ENCODE peak calls at places on chromosome 1, in five cellular contexts. One of them, this sample, is unnamed. For H3K36me3 and H3K4me1, the result is how much of the 10 kb centered on the place peaks cover.

GRCh38 chr1:175155936-175156335 is 36.6 kb downstream of the KIAA0040 start:
- DNase-seq in endodermal cell: no peak
- DNase-seq in NT2/D1: no peak
- DNase-seq in adipocyte: no peak
- DNase-seq in breast epithelium: no peak
- DNase-seq in this sample: no peak

GRCh38 chr1:5744342-5744741 is 247.9 kb downstream of the NPHP4 start:
- DNase-seq in NT2/D1: no peak
- DNase-seq in endodermal cell: no peak
- DNase-seq in adipocyte: no peak
- DNase-seq in breast epithelium: no peak
- DNase-seq in this sample: no peak

GRCh38 chr1:56576880-56577858 is 2.2 kb downstream of the PLPP3 start:
- DNase-seq in adipocyte: peak
- DNase-seq in breast epithelium: no peak
- DNase-seq in endodermal cell: peak
- DNase-seq in NT2/D1: peak
- DNase-seq in this sample: no peak

GRCh38 chr1:77068013-77068412 is 151.2 kb downstream of the PIGK start:
- DNase-seq in NT2/D1: no peak
- DNase-seq in breast epithelium: no peak
- DNase-seq in adipocyte: no peak
- DNase-seq in endodermal cell: peak
- DNase-seq in this sample: no peak

GRCh38 chr1:61107638-61108037 is 25.3 kb downstream of the NFIA start:
- DNase-seq in adipocyte: no peak
- DNase-seq in NT2/D1: no peak
- DNase-seq in breast epithelium: no peak
- DNase-seq in endodermal cell: no peak
- DNase-seq in this sample: no peak

GRCh38 chr1:233105225-233105624 is 154.8 kb downstream of the NTPCR start:
- DNase-seq in NT2/D1: no peak
- DNase-seq in breast epithelium: no peak
- DNase-seq in adipocyte: peak
- DNase-seq in endodermal cell: no peak
- DNase-seq in this sample: no peak

GRCh38 chr1:34736711-34737110 is 18.1 kb upstream of the GJB5 start:
- DNase-seq in breast epithelium: no peak
- DNase-seq in endodermal cell: no peak
- DNase-seq in NT2/D1: no peak
- DNase-seq in adipocyte: no peak
- DNase-seq in this sample: no peak

GRCh38 chr1:45510972-45511527 is 10.6 kb downstream of the PRDX1 start:
- DNase-seq in breast epithelium: no peak
- DNase-seq in NT2/D1: no peak
- DNase-seq in endodermal cell: no peak
- DNase-seq in adipocyte: no peak
- DNase-seq in this sample: no peak

GRCh38 chr1:172658871-172659453 is at the start of gene FASLG:
- DNase-seq in breast epithelium: no peak
- DNase-seq in endodermal cell: no peak
- DNase-seq in adipocyte: no peak
- DNase-seq in NT2/D1: no peak
- DNase-seq in this sample: peak

GRCh38 chr1:153928776-153929432 is 6.1 kb upstream of the GATAD2B start:
- DNase-seq in NT2/D1: no peak
- DNase-seq in endodermal cell: no peak
- DNase-seq in adipocyte: peak
- DNase-seq in breast epithelium: no peak
- DNase-seq in this sample: no peak

GRCh38 chr1:167447521-167448136 is 70.7 kb downstream of the CD247 start:
- DNase-seq in breast epithelium: no peak
- DNase-seq in NT2/D1: no peak
- DNase-seq in endodermal cell: peak
- DNase-seq in adipocyte: no peak
- DNase-seq in this sample: no peak

GRCh38 chr1:26537951-26538352 is 8.4 kb downstream of the RPS6KA1 start:
- DNase-seq in endodermal cell: peak
- DNase-seq in breast epithelium: no peak
- DNase-seq in NT2/D1: no peak
- DNase-seq in adipocyte: peak
- DNase-seq in this sample: no peak

GRCh38 chr1:183249941-183250452 is 63.9 kb downstream of the LAMC2 start:
- DNase-seq in adipocyte: no peak
- DNase-seq in endodermal cell: no peak
- DNase-seq in NT2/D1: no peak
- DNase-seq in breast epithelium: no peak
- DNase-seq in this sample: no peak

GRCh38 chr1:15943515-15944307 is 32.2 kb downstream of the ZBTB17 start:
- DNase-seq in endodermal cell: peak
- DNase-seq in NT2/D1: no peak
- DNase-seq in breast epithelium: no peak
- DNase-seq in adipocyte: no peak
- DNase-seq in this sample: no peak

GRCh38 chr1:194862129-194862528 is 1675.7 kb upstream of the B3GALT2 start:
- DNase-seq in endodermal cell: no peak
- DNase-seq in adipocyte: no peak
- DNase-seq in NT2/D1: no peak
- DNase-seq in breast epithelium: no peak
- DNase-seq in this sample: no peak

GRCh38 chr1:201307760-201308499 is 24.6 kb downstream of the PKP1 start:
- DNase-seq in breast epithelium: peak
- DNase-seq in NT2/D1: peak
- DNase-seq in endodermal cell: no peak
- DNase-seq in adipocyte: no peak
- DNase-seq in this sample: no peak

GRCh38 chr1:21866629-21867009 is 54.6 kb downstream of the LDLRAD2 start:
- DNase-seq in endodermal cell: no peak
- DNase-seq in NT2/D1: no peak
- DNase-seq in adipocyte: no peak
- DNase-seq in breast epithelium: no peak
- DNase-seq in this sample: no peak

GRCh38 chr1:21863981-21864380 is 51.9 kb downstream of the LDLRAD2 start:
- DNase-seq in adipocyte: no peak
- DNase-seq in endodermal cell: no peak
- DNase-seq in breast epithelium: no peak
- DNase-seq in NT2/D1: no peak
- DNase-seq in this sample: no peak

GRCh38 chr1:21864730-21865129 is 52.7 kb downstream of the LDLRAD2 start:
- DNase-seq in breast epithelium: no peak
- DNase-seq in NT2/D1: no peak
- DNase-seq in endodermal cell: no peak
- DNase-seq in adipocyte: no peak
- DNase-seq in this sample: no peak

GRCh38 chr1:21865609-21865942 is 53.5 kb downstream of the LDLRAD2 start:
- DNase-seq in adipocyte: no peak
- DNase-seq in endodermal cell: no peak
- DNase-seq in breast epithelium: no peak
- DNase-seq in NT2/D1: no peak
- DNase-seq in this sample: no peak

DNA sequence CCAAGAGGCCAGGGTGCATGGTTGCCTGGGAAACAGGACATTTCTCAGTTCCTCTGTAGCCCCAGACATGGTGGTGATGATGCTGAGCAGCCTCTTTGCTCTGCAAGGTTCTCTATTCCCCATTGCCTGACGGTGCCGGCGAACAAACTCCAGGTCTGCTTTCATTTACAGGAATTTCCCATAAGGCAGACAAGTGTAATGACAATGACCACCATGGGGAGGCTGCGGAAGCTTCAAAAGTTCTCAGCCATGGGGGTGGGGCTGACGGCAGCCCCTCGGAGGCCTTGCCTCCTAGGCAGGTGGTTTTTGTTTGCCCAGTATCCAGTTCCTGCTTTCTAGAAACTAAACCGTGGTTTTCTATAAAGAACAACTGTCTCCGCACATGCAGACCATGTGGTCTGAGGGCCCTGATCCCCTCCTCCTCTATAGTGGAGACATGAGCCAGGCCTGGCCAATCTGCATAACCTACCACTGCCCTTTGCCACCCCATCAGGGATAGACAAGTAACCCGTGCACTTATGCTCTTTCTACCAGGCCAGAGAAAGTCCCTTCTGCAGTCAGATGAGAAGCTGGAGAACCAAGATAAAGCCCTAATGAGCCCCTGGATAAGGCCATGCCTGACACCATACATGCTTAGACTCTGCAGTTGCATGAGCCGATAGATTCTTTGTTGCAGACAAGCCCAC is 54.0 kb downstream of the LDLRAD2 start:
- DNase-seq in adipocyte: no peak
- DNase-seq in breast epithelium: no peak
- DNase-seq in endodermal cell: peak
- DNase-seq in NT2/D1: peak
- DNase-seq in this sample: no peak
- H3K36me3 ChIP-seq in adipocyte: half or more
- H3K36me3 ChIP-seq in breast epithelium: under half
- H3K36me3 ChIP-seq in endodermal cell: half or more
- H3K36me3 ChIP-seq in NT2/D1: under half
- H3K36me3 ChIP-seq in this sample: under half

GRCh38 chr1:12341667-12342066 is 111.8 kb downstream of the VPS13D start:
- DNase-seq in adipocyte: no peak
- DNase-seq in endodermal cell: no peak
- DNase-seq in breast epithelium: no peak
- DNase-seq in NT2/D1: no peak
- DNase-seq in this sample: no peak
- H3K4me1 ChIP-seq in adipocyte: half or more
- H3K4me1 ChIP-seq in endodermal cell: under half
- H3K4me1 ChIP-seq in breast epithelium: under half
- H3K4me1 ChIP-seq in NT2/D1: under half
- H3K4me1 ChIP-seq in this sample: under half

DNA sequence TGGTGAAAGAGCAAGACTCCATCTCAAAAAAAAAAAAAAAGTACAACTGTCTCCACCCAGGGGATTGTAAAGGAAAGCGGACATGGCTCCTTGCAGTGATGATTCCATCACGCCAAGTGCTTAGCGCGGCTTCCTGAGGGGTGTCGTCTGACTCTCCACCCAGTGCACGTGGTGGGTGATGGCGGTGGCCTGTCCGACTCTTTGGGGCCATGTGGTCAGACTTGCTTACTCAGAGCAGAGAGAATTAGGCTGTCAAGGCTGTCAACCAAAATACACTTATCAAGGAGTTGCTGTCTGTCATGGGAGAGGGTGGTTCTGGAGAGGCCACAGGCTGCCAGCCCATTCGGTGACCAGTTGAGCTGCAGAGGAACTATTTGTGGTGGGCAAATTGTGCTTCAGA is 49.4 kb downstream of the PTPRF start:
- DNase-seq in NT2/D1: no peak
- DNase-seq in adipocyte: no peak
- DNase-seq in endodermal cell: no peak
- DNase-seq in breast epithelium: no peak
- DNase-seq in this sample: no peak
- H3K36me3 ChIP-seq in NT2/D1: half or more
- H3K36me3 ChIP-seq in adipocyte: half or more
- H3K36me3 ChIP-seq in endodermal cell: under half
- H3K36me3 ChIP-seq in breast epithelium: under half
- H3K36me3 ChIP-seq in this sample: under half

GRCh38 chr1:67939942-67940341 is 106.7 kb upstream of the GNG12 start:
- DNase-seq in breast epithelium: no peak
- DNase-seq in NT2/D1: no peak
- DNase-seq in endodermal cell: no peak
- DNase-seq in adipocyte: no peak
- DNase-seq in this sample: no peak

GRCh38 chr1:67941155-67941554 is 107.9 kb upstream of the GNG12 start:
- DNase-seq in endodermal cell: no peak
- DNase-seq in NT2/D1: no peak
- DNase-seq in breast epithelium: no peak
- DNase-seq in adipocyte: no peak
- DNase-seq in this sample: no peak

GRCh38 chr1:67939176-67939751 is 106.0 kb upstream of the GNG12 start:
- DNase-seq in endodermal cell: no peak
- DNase-seq in NT2/D1: no peak
- DNase-seq in adipocyte: no peak
- DNase-seq in breast epithelium: no peak
- DNase-seq in this sample: no peak

GRCh38 chr1:67942269-67942668 is 108.2 kb downstream of the DIRAS3 start:
- DNase-seq in NT2/D1: no peak
- DNase-seq in breast epithelium: no peak
- DNase-seq in adipocyte: peak
- DNase-seq in endodermal cell: no peak
- DNase-seq in this sample: no peak

GRCh38 chr1:67941746-67942145 is 108.5 kb upstream of the GNG12 start:
- DNase-seq in breast epithelium: no peak
- DNase-seq in NT2/D1: no peak
- DNase-seq in endodermal cell: no peak
- DNase-seq in adipocyte: peak
- DNase-seq in this sample: no peak
- H3K4me1 ChIP-seq in breast epithelium: under half
- H3K4me1 ChIP-seq in NT2/D1: under half
- H3K4me1 ChIP-seq in endodermal cell: under half
- H3K4me1 ChIP-seq in adipocyte: under half
- H3K4me1 ChIP-seq in this sample: under half

GRCh38 chr1:229509576-229509975 is 1.4 kb upstream of the NUP133 start:
- DNase-seq in endodermal cell: no peak
- DNase-seq in adipocyte: no peak
- DNase-seq in breast epithelium: no peak
- DNase-seq in NT2/D1: no peak
- DNase-seq in this sample: peak

GRCh38 chr1:229507502-229507901 is 639 bp downstream of the NUP133 start:
- DNase-seq in endodermal cell: no peak
- DNase-seq in breast epithelium: no peak
- DNase-seq in adipocyte: no peak
- DNase-seq in NT2/D1: no peak
- DNase-seq in this sample: no peak

GRCh38 chr1:229506633-229507032 is 1.5 kb downstream of the NUP133 start:
- DNase-seq in breast epithelium: no peak
- DNase-seq in endodermal cell: no peak
- DNase-seq in adipocyte: no peak
- DNase-seq in NT2/D1: no peak
- DNase-seq in this sample: no peak

GRCh38 chr1:229507951-229508822 is at the start of gene NUP133:
- DNase-seq in adipocyte: peak
- DNase-seq in endodermal cell: peak
- DNase-seq in NT2/D1: peak
- DNase-seq in breast epithelium: peak
- DNase-seq in this sample: peak

DNA sequence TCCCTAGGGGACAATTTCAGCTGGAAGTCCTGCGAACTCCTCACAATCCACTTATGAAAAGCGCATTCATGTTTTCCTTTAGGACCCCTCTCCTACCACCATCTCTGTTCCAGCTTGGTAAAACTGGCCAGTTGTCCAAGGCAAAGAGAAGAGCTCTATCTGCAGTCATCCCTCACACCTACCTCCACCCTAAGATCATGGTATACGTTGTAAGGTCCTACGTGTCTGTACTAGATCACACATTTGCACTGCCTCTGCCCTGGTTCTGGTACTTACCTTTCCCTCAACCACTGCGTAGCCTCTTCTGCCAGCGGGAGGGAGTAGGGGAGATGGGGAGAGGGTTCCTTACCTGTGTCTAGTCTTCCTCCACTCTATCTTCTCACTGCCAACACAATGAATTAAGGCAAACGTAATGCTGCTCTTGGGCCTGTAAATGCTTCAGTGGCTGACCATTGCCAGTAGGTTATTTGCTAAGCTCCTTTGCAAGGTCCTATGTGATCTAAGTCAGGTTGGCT is 739 bp upstream of the NUP133 start:
- DNase-seq in breast epithelium: no peak
- DNase-seq in adipocyte: no peak
- DNase-seq in endodermal cell: peak
- DNase-seq in NT2/D1: no peak
- DNase-seq in this sample: no peak
- H3K36me3 ChIP-seq in breast epithelium: under half
- H3K36me3 ChIP-seq in adipocyte: under half
- H3K36me3 ChIP-seq in endodermal cell: under half
- H3K36me3 ChIP-seq in NT2/D1: under half
- H3K36me3 ChIP-seq in this sample: under half

This sample was measured in astrocyte.